ENCODE peak calls at places on chromosomes 1 and 21, in eight cellular contexts. C is IMR-90, T is sigmoid colon, R is suprapubic skin, G is right lobe of liver, E is esophagus squamous epithelium, P is endothelial cell of umbilical vein, B is stomach. V is an unnamed sample.

GRCh38 chr1:3403388-3404179 is 50.9 kb upstream of the ARHGEF16 start:
- DNase-seq in C (no peak), T (no peak), R (no peak), G (no peak), E (no peak), P (no peak), B (no peak), V (no peak)

GRCh38 chr1:18635833-18636671 is 5.4 kb downstream of the PAX7 start:
- DNase-seq in C (no peak), T (no peak), R (no peak), G (no peak), E (no peak), P (no peak), B (no peak), V (peak)

GRCh38 chr21:15141236-15141970 is 76.6 kb upstream of the NRIP1 start:
- DNase-seq in C (no peak), T (no peak), R (no peak), G (peak), E (no peak), P (no peak), B (peak), V (no peak)

GRCh38 chr1:215819114-215819513 is 252.0 kb downstream of the KCTD3 start:
- DNase-seq in C (peak), T (no peak), R (no peak), G (no peak), E (no peak), P (no peak), B (no peak), V (no peak)

GRCh38 chr21:16180613-16181012 is 450.8 kb downstream of the USP25 start:
- DNase-seq in C (no peak), T (no peak), R (no peak), G (no peak), E (no peak), P (no peak), B (no peak), V (no peak)

GRCh38 chr1:209627349-209628196 is 24.7 kb downstream of the LAMB3 start:
- DNase-seq in C (peak), T (peak), R (no peak), G (peak), E (no peak), P (peak), B (peak), V (peak)

GRCh38 chr1:22104865-22105437 is 37.9 kb downstream of the WNT4 start:
- DNase-seq in C (no peak), T (no peak), R (no peak), G (no peak), E (no peak), P (no peak), B (no peak), V (no peak)

GRCh38 chr1:21149862-21150432 is 26.8 kb downstream of the EIF4G3 start:
- DNase-seq in C (peak), T (peak), R (no peak), G (no peak), E (no peak), P (no peak), B (no peak), V (no peak)

GRCh38 chr1:172401907-172402306 is 18.6 kb upstream of the C1orf105 start:
- DNase-seq in C (no peak), T (no peak), R (no peak), G (no peak), E (no peak), P (no peak), B (no peak), V (no peak)

GRCh38 chr1:212951058-212951923 is 950 bp downstream of the VASH2 start:
- DNase-seq in C (no peak), T (no peak), R (no peak), G (no peak), E (no peak), P (no peak), B (no peak), V (no peak)

GRCh38 chr1:110318046-110318445 is 21.1 kb upstream of the RBM15 start:
- DNase-seq in C (no peak), T (no peak), R (peak), G (no peak), E (no peak), P (no peak), B (no peak), V (no peak)

GRCh38 chr1:179955318-179955638 is 668 bp downstream of the CEP350 start:
- DNase-seq in C (peak), T (no peak), R (no peak), G (no peak), E (no peak), P (peak), B (no peak), V (no peak)

GRCh38 chr1:167601442-167602380 is 28.3 kb upstream of the RCSD1 start:
- DNase-seq in C (no peak), T (peak), R (no peak), G (peak), E (no peak), P (no peak), B (peak), V (peak)

GRCh38 chr1:1758059-1758621 is 20.1 kb downstream of the NADK start:
- DNase-seq in C (no peak), T (no peak), R (no peak), G (peak), E (no peak), P (no peak), B (peak), V (peak)

GRCh38 chr1:20284625-20285024 is 6.0 kb upstream of the VWA5B1 start:
- DNase-seq in C (no peak), T (no peak), R (no peak), G (no peak), E (no peak), P (no peak), B (no peak), V (no peak)

GRCh38 chr1:22289251-22289995 is 146.5 kb upstream of the WNT4 start:
- DNase-seq in C (no peak), T (no peak), R (peak), G (peak), E (no peak), P (no peak), B (peak), V (no peak)

GRCh38 chr1:205670611-205671430 is 9.5 kb downstream of the SLC45A3 start:
- DNase-seq in C (no peak), T (no peak), R (no peak), G (peak), E (no peak), P (no peak), B (no peak), V (no peak)

GRCh38 chr21:32812035-32812434 is 40.5 kb upstream of the PAXBP1 start:
- DNase-seq in C (peak), T (no peak), R (no peak), G (no peak), E (no peak), P (no peak), B (no peak), V (no peak)

GRCh38 chr1:65175171-65176070 is 27.4 kb downstream of the AK4 start:
- DNase-seq in C (peak), T (no peak), R (no peak), G (no peak), E (no peak), P (no peak), B (no peak), V (no peak)

GRCh38 chr21:28936721-28937120 is 56.0 kb downstream of the LTN1 start:
- DNase-seq in C (no peak), T (no peak), R (no peak), G (no peak), E (no peak), P (no peak), B (no peak), V (no peak)
- TF ChIP-seq POLR2A in C (no peak), T (no peak), R (no peak), G (no peak), E (no peak), P (no peak), B (no peak), V (no peak)

DNA sequence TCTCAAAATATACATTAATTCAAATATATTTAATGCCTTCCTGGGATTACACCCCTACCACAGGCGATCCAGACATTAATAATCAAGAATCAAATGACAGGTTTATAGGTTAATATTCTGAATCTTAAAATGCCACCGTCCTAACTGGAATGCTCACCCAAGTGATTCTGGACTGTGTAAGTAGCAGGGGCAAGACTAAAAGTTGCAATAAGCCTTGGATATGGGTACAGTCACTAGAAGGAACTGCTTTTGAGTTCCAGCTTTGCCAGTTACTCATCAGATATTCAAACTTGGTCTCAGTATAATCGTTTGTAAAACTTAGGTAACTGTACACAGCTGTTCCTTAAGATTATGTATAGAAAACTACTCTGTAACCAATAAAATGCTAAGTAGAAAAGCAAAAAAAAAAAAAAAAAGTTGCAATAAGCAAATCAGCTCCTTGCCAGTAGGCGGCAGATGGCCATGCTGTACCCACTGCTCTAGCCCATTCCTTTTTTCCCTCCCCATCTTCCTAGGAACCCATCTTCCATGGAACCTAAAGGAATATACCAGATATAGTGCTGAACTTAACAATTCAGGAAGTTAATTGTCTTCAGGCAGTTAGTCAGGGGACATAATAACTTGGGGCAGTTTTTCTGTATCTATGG is 10.5 kb downstream of the RO60 start:
- DNase-seq in C (no peak), T (no peak), R (no peak), G (no peak), E (no peak), P (peak), B (no peak), V (no peak)
- TF ChIP-seq CTCF in C (peak), T (no peak), R (no peak), G (no peak), E (no peak), P (peak), B (no peak), V (no peak)

GRCh38 chr1:16018749-16019515 is 1.1 kb upstream of the HSPB7 start:
- DNase-seq in C (no peak), T (no peak), R (no peak), G (no peak), E (no peak), P (no peak), B (no peak), V (no peak)
- H3K4me3 ChIP-seq in C (no peak), T (no peak), R (no peak), G (no peak), E (no peak), P (no peak), B (no peak), V (no peak)

GRCh38 chr1:203325004-203325417 is 19.7 kb downstream of the BTG2 start:
- DNase-seq in C (no peak), T (no peak), R (no peak), G (no peak), E (no peak), P (no peak), B (no peak), V (peak)
- TF ChIP-seq POLR2A in C (no peak), T (no peak), R (no peak), G (no peak), E (no peak), P (no peak), B (no peak), V (peak)